ENCODE peak calls at places on chromosomes 7 and 10, in eight cellular contexts. H, A, S, C, G, W, O and M are unnamed samples.

GRCh38 chr10:103605359-103606156 is 112.1 kb downstream of the NEURL1 start:
- DNase-seq in S (peak), W (no peak), A (no peak), O (peak), G (peak), C (no peak), H (peak), M (no peak)

GRCh38 chr10:75772153-75772887 is 340.9 kb downstream of the LRMDA start:
- DNase-seq in H (no peak), A (no peak), S (no peak), O (no peak), G (no peak), W (no peak), C (no peak), M (no peak)

GRCh38 chr10:72061930-72062329 is 26.4 kb downstream of the SPOCK2 start:
- DNase-seq in A (no peak), S (no peak), W (no peak), G (no peak), C (no peak), H (no peak), O (no peak), M (no peak)

GRCh38 chr7:4809091-4809591 is 33.7 kb downstream of the AP5Z1 start:
- DNase-seq in G (peak), S (no peak), O (no peak), W (no peak), H (peak), A (no peak), C (no peak), M (no peak)

GRCh38 chr7:134920026-134920758 is 66.1 kb upstream of the AGBL3 start:
- DNase-seq in W (no peak), G (no peak), O (no peak), A (peak), S (no peak), C (no peak), H (no peak), M (no peak)

GRCh38 chr7:40815512-40815911 is 680.7 kb downstream of the SUGCT start:
- DNase-seq in S (no peak), A (no peak), H (no peak), C (no peak), O (no peak), W (no peak), G (no peak), M (no peak)

GRCh38 chr10:34476607-34477006 is 338.5 kb downstream of the PARD3 start:
- DNase-seq in C (no peak), G (no peak), S (no peak), H (no peak), O (no peak), A (no peak), W (no peak), M (no peak)

GRCh38 chr10:119391430-119392313 is 150.8 kb downstream of the RGS10 start:
- DNase-seq in A (no peak), G (no peak), W (no peak), S (no peak), O (no peak), C (no peak), H (no peak), M (no peak)

GRCh38 chr10:47031251-47031952 is 120.2 kb downstream of the PTPN20 start:
- DNase-seq in H (no peak), C (no peak), G (peak), W (no peak), A (no peak), O (peak), S (no peak), M (no peak)

GRCh38 chr10:77788496-77789010 is 138.0 kb downstream of the DLG5 start:
- DNase-seq in W (no peak), G (no peak), O (no peak), H (no peak), A (no peak), S (no peak), C (no peak), M (no peak)

GRCh38 chr7:138030679-138031351 is 28.9 kb upstream of the CREB3L2 start:
- DNase-seq in S (no peak), A (no peak), G (no peak), O (no peak), C (no peak), W (no peak), H (no peak), M (no peak)

GRCh38 chr10:96618648-96619047 is 31.8 kb upstream of the TM9SF3 start:
- DNase-seq in H (no peak), G (peak), O (peak), W (no peak), C (peak), S (peak), A (no peak), M (no peak)

GRCh38 chr7:86931439-86931838 is 128.0 kb downstream of the ELAPOR2 start:
- DNase-seq in S (no peak), C (no peak), H (no peak), O (no peak), G (no peak), A (no peak), W (no peak), M (no peak)

GRCh38 chr10:70232155-70232858 is 922 bp downstream of the PPA1 start:
- DNase-seq in C (peak), A (no peak), W (peak), O (peak), H (peak), G (peak), S (peak), M (peak)

GRCh38 chr7:81662531-81662930 is 107.3 kb downstream of the HGF start:
- DNase-seq in C (no peak), S (no peak), W (no peak), O (no peak), A (no peak), H (no peak), G (no peak), M (no peak)

GRCh38 chr7:45920543-45921380 is at the start of gene IGFBP3:
- DNase-seq in W (peak), C (no peak), O (peak), A (no peak), G (peak), S (no peak), H (no peak), M (peak)

GRCh38 chr7:99461221-99461620 is 4.7 kb downstream of the ATP5MF start:
- DNase-seq in O (no peak), A (no peak), G (no peak), C (no peak), W (no peak), S (no peak), H (no peak), M (no peak)

GRCh38 chr10:95976295-95977229 is 66.8 kb upstream of the CCNJ start:
- DNase-seq in G (no peak), W (no peak), C (no peak), A (no peak), S (no peak), O (peak), H (no peak), M (no peak)

GRCh38 chr10:78408671-78409472 is 375.2 kb downstream of the RPS24 start:
- DNase-seq in C (peak), O (peak), H (no peak), A (no peak), G (peak), S (peak), W (peak), M (no peak)

GRCh38 chr10:32308027-32308603 is 38.8 kb downstream of the EPC1 start:
- DNase-seq in G (no peak), O (no peak), C (no peak), S (no peak), H (no peak), A (no peak), W (no peak), M (no peak)

GRCh38 chr7:66950763-66951162 is 29.7 kb downstream of the TMEM248 start:
- DNase-seq in G (no peak), W (no peak), O (no peak), C (no peak), A (no peak), H (no peak), S (no peak), M (no peak)

GRCh38 chr10:79431422-79431821 is 14.0 kb downstream of the ZCCHC24 start:
- DNase-seq in C (no peak), A (no peak), W (no peak), H (no peak), S (no peak), G (no peak), O (no peak), M (no peak)

GRCh38 chr7:129925416-129926002 is 27.3 kb downstream of the UBE2H start:
- DNase-seq in H (no peak), S (no peak), O (no peak), A (peak), W (no peak), G (no peak), C (no peak), M (no peak)

GRCh38 chr10:108204528-108205313 is 1040.2 kb upstream of the SORCS1 start:
- DNase-seq in O (no peak), C (no peak), S (peak), W (no peak), G (peak), A (no peak), H (no peak), M (peak)

GRCh38 chr7:28180364-28181147 is at the start of gene JAZF1:
- DNase-seq in O (peak), H (peak), G (peak), A (no peak), S (peak), W (peak), C (peak), M (peak)

GRCh38 chr7:130930260-130930659 is 196.3 kb upstream of the KLF14 start:
- DNase-seq in H (no peak), G (peak), W (no peak), C (no peak), S (peak), A (no peak), O (peak), M (no peak)

GRCh38 chr7:131106681-131107342 is 220.9 kb upstream of the MKLN1 start:
- DNase-seq in C (peak), O (peak), A (no peak), H (peak), S (peak), W (peak), G (peak), M (no peak)

GRCh38 chr10:68212721-68213352 is 19.1 kb downstream of the ATOH7 start:
- DNase-seq in A (no peak), C (peak), H (no peak), O (no peak), W (no peak), S (no peak), G (no peak), M (no peak)

GRCh38 chr7:131546126-131546525 is 10.3 kb downstream of the PODXL start:
- DNase-seq in C (no peak), G (peak), W (peak), S (peak), A (no peak), H (no peak), O (peak), M (no peak)

GRCh38 chr7:159015081-159015893 is 129.4 kb downstream of the VIPR2 start:
- DNase-seq in S (peak), H (no peak), A (no peak), C (no peak), G (no peak), O (peak), W (peak), M (no peak)

GRCh38 chr10:47367646-47368045 is 16.4 kb downstream of the ZNF488 start:
- DNase-seq in G (no peak), W (peak), C (no peak), S (no peak), O (no peak), A (no peak), H (no peak), M (no peak)